ENCODE peak calls at places on chromosomes 11 and 22, in four cellular contexts. V, T, W and E are unnamed samples.

GRCh38 chr11:106424111-106424510 is 346.6 kb downstream of the AASDHPPT start:
- DNase-seq in V (no peak), T (no peak), W (no peak), E (no peak)

GRCh38 chr11:103297900-103298299 is 188.7 kb downstream of the DYNC2H1 start:
- DNase-seq in V (no peak), T (no peak), W (no peak), E (no peak)

GRCh38 chr11:134079317-134079716 is 10.4 kb downstream of the JAM3 start:
- DNase-seq in V (no peak), T (no peak), W (no peak), E (no peak)

GRCh38 chr11:104841185-104841584 is 57.1 kb downstream of the CASP12 start:
- DNase-seq in V (no peak), T (no peak), W (no peak), E (no peak)

GRCh38 chr11:8328848-8329330 is 65.2 kb upstream of the LMO1 start:
- DNase-seq in V (peak), T (peak), W (peak), E (peak)

GRCh38 chr11:123231263-123231662 is 36.2 kb upstream of the CLMP start:
- DNase-seq in V (no peak), T (no peak), W (no peak), E (no peak)

GRCh38 chr22:38202437-38203089 is 769 bp downstream of the MAFF start:
- DNase-seq in V (peak), T (no peak), W (peak), E (peak)

GRCh38 chr22:32764330-32765116 is 37.0 kb upstream of the TIMP3 start:
- DNase-seq in V (no peak), T (no peak), W (peak), E (no peak)

GRCh38 chr22:22507743-22508273 is 734 bp downstream of the ZNF280B start:
- DNase-seq in V (no peak), T (no peak), W (no peak), E (no peak)

GRCh38 chr22:24060375-24060788 is 49.3 kb downstream of the CABIN1 start:
- DNase-seq in V (no peak), T (no peak), W (peak), E (no peak)

GRCh38 chr11:122093731-122094130 is 22.3 kb downstream of the BLID start:
- DNase-seq in V (no peak), T (no peak), W (no peak), E (no peak)

GRCh38 chr11:27100534-27100933 is 59.9 kb downstream of the BBOX1 start:
- DNase-seq in V (no peak), T (no peak), W (no peak), E (no peak)

GRCh38 chr11:74696488-74696887 is 34.7 kb downstream of the CHRDL2 start:
- DNase-seq in V (no peak), T (no peak), W (no peak), E (no peak)

GRCh38 chr22:37546436-37547248 is 13.6 kb upstream of the CDC42EP1 start:
- DNase-seq in V (peak), T (no peak), W (peak), E (peak)

GRCh38 chr11:75598264-75598663 is 36.2 kb downstream of the SERPINH1 start:
- DNase-seq in V (no peak), T (no peak), W (no peak), E (no peak)

GRCh38 chr11:124746621-124747243 is 5.3 kb downstream of the VSIG2 start:
- DNase-seq in V (peak), T (peak), W (peak), E (peak)

GRCh38 chr11:64930346-64930745 is 5.3 kb downstream of the GPHA2 start:
- DNase-seq in V (no peak), T (no peak), W (no peak), E (no peak)

GRCh38 chr11:117458275-117459120 is 130.8 kb downstream of the CEP164 start:
- DNase-seq in V (no peak), T (peak), W (no peak), E (no peak)

GRCh38 chr11:11155962-11156815 is 196.9 kb downstream of the CSNK2A3 start:
- DNase-seq in V (no peak), T (peak), W (no peak), E (peak)

GRCh38 chr11:2772544-2773031 is 72.8 kb upstream of the KCNQ1OT1 start:
- DNase-seq in V (peak), T (no peak), W (peak), E (no peak)

GRCh38 chr11:19176629-19177186 is 25.1 kb downstream of the CSRP3 start:
- DNase-seq in V (no peak), T (no peak), W (no peak), E (no peak)

GRCh38 chr11:1043563-1044096 is 7.1 kb upstream of the MUC6 start:
- DNase-seq in V (no peak), T (no peak), W (peak), E (no peak)

GRCh38 chr11:1041471-1041870 is 5.0 kb upstream of the MUC6 start:
- DNase-seq in V (no peak), T (no peak), W (peak), E (peak)

GRCh38 chr11:1041936-1042608 is 5.6 kb upstream of the MUC6 start:
- DNase-seq in V (no peak), T (no peak), W (peak), E (no peak)

GRCh38 chr11:1044160-1044559 is 7.6 kb upstream of the MUC6 start:
- DNase-seq in V (no peak), T (no peak), W (no peak), E (no peak)

DNA sequence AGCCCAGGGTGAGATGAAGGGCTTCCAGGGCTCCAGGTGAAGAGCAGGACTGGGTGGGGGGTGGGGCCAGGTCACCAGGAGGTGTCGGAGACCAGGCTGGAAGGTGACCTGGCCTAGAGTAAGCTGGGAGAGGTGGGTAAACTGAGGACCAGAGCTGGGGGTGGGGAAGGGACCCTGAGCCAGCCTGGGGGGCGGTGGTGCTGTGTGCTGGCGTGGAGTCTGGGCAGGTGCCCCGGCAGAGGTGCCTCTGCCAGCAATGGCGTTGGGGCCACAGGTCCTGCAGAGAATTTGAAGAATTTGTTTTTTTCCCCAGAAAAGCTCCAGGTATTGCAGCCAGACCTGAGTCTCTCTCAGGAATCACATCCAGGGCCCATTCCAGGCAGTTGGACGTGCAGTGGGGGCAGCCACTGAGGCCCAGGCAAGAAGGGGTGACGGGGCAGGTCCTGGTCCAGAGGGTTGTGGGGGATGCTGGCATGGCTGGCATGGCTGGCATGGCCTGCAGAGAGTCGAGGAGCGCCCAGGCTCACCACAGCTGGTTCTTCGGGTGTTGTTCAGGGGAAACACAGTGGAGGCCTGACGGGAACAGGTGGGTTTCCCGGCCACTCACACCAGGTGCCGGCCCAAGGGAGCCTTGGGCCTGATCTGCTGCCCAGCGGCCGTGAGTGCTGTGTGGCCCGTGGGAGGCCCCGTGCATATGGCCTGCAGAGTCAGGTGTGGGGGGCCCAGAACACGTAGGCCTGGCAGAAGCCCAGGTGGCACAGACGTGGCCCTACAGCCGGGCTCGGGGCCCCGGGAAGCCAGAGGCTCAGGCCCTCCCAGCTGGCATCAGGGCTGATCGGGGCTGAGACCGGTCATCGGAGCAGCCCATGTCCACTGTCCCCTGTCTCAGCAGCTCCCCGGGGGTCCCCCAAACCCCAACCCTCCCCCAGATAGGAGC is 6.4 kb upstream of the MUC6 start:
- DNase-seq in V (no peak), T (no peak), W (peak), E (peak)
- TF ChIP-seq POLR2A in V (no peak), T (no peak), W (no peak), E (no peak)

GRCh38 chr11:77073328-77074001 is 6.7 kb downstream of the CAPN5 start:
- DNase-seq in V (peak), T (peak), W (peak), E (peak)
- TF ChIP-seq POLR2A in V (peak), T (no peak), W (no peak), E (no peak)

GRCh38 chr22:43971112-43971511 is 15.9 kb downstream of the SAMM50 start:
- DNase-seq in V (no peak), T (no peak), W (no peak), E (no peak)

GRCh38 chr22:43968614-43969013 is 13.4 kb downstream of the SAMM50 start:
- DNase-seq in V (no peak), T (no peak), W (no peak), E (no peak)

GRCh38 chr22:43967069-43967468 is 11.8 kb downstream of the SAMM50 start:
- DNase-seq in V (no peak), T (no peak), W (no peak), E (no peak)

GRCh38 chr22:43970037-43970747 is 14.9 kb downstream of the SAMM50 start:
- DNase-seq in V (no peak), T (no peak), W (no peak), E (no peak)

GRCh38 chr22:43969021-43969878 is 14.0 kb downstream of the SAMM50 start:
- DNase-seq in V (no peak), T (no peak), W (no peak), E (no peak)
- TF ChIP-seq POLR2A in V (no peak), T (no peak), W (no peak), E (no peak)

DNA sequence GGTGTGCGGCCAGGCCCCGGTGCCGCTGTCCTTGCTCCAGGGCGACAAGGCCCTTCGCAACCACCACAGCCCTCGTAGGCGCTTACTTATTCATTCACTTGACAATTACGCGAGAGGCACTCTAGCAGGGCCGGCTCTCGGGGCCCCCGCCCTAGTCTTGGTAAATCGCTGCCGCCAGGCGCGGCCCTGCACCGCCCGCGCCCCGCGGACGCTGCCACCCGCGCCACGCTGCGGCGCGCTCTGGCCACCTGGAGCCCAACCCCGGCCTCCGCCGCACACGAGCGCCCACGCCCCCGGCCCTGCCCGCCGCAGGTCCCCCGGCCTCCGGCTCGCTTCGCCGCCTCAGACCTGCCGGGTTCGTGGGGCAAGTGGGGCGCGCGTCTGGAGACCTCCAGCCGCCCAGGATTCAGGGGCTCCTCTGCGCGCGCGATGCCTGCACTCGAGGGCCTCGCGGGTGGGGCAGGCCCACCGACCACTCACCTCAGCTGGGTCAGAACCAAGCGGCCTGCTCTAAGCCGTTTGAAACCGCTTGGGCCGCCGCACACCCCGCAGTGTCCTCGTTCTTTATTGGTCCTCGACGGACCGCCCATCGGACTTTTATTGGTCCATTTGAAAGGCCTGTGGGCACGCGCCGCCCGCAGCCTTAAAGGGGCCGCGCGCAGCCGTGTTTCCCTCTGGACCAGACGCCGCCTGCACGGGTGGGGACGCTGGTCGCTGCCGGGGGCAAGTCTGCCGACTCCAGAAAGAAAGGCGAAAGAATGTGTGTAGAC is at the start of gene CKAP5:
- DNase-seq in V (peak), T (peak), W (peak), E (peak)
- TF ChIP-seq POLR2A in V (peak), T (peak), W (peak), E (no peak)

GRCh38 chr11:66268210-66268952 is at the start of gene RAB1B:
- DNase-seq in V (peak), T (peak), W (peak), E (peak)
- TF ChIP-seq POLR2A in V (peak), T (peak), W (peak), E (peak)

GRCh38 chr22:43187171-43188099 is 501 bp upstream of the TTLL12 start:
- DNase-seq in V (peak), T (peak), W (peak), E (peak)
- TF ChIP-seq POLR2A in V (peak), T (peak), W (peak), E (peak)

GRCh38 chr11:67436459-67437081 is 912 bp downstream of the PTPRCAP start:
- DNase-seq in V (peak), T (peak), W (no peak), E (no peak)
- TF ChIP-seq POLR2A in V (no peak), T (no peak), W (no peak), E (no peak)

GRCh38 chr11:131889146-131889577 is 518.7 kb downstream of the NTM start:
- DNase-seq in V (no peak), T (no peak), W (no peak), E (no peak)
- TF ChIP-seq POLR2A in V (no peak), T (no peak), W (no peak), E (no peak)

GRCh38 chr11:61814958-61815789 is 1.6 kb downstream of the FADS1 start:
- DNase-seq in V (peak), T (peak), W (peak), E (peak)

GRCh38 chr11:61812736-61813411 is 3.9 kb downstream of the FADS1 start:
- DNase-seq in V (no peak), T (no peak), W (no peak), E (no peak)

GRCh38 chr11:61815790-61816735 is 740 bp downstream of the FADS1 start:
- DNase-seq in V (peak), T (peak), W (peak), E (peak)

GRCh38 chr11:61816736-61817455 is at the start of gene FADS1:
- DNase-seq in V (peak), T (peak), W (peak), E (peak)

GRCh38 chr11:61814242-61814957 is 2.4 kb downstream of the FADS1 start:
- DNase-seq in V (no peak), T (no peak), W (peak), E (peak)
- TF ChIP-seq POLR2A in V (no peak), T (no peak), W (no peak), E (peak)

GRCh38 chr22:46646531-46647211 is 26.5 kb downstream of the GRAMD4 start:
- DNase-seq in V (no peak), T (no peak), W (no peak), E (no peak)

GRCh38 chr22:46651316-46651715 is 31.1 kb downstream of the GRAMD4 start:
- DNase-seq in V (no peak), T (no peak), W (no peak), E (no peak)

GRCh38 chr22:46652081-46652929 is 32.1 kb downstream of the GRAMD4 start:
- DNase-seq in V (no peak), T (no peak), W (no peak), E (no peak)

GRCh38 chr22:46650078-46650810 is 30.1 kb downstream of the GRAMD4 start:
- DNase-seq in V (no peak), T (no peak), W (no peak), E (no peak)

DNA sequence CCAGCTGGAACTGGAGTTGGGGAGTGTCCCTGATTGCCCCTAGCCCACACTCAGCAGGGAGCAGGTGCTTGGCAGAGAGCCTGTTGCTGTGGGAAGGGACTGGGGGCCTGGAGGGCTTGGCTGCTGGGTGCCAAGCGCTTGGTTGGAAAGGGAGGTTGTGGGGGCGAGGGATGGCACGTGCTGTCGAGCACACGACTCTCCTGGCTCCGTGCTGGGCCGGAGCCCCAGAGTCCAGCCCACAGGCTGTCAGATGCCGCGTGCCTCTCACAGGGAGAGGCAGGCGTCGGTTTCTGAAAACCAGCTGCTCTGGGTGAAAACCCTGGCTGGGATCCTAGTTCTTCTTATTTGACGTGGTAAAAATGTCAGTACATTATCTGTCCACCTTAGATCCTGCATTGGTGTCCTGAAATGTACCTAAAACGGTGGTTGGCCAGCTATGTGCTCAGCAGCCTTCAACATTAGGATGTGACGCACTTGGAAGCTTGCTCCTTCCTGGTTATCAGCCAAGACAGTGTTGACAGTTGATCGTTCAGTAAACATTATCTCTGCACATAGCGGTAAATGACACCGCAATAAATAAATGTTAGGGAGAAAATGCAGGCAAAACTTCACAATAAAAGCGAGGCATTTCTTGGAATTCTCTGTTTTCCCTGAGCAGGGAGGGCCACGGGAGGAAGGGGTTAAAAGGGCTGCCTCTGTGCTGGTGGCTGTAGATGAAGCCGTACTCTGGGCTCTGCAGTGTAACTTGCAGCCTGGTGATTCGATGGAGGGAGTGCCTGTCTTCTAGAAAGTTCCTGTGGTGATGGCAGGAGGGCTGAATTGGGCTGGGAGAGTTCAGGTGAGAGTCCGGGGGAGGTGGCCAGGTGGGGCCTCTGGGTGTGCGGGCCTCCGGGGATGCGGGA is 29.2 kb downstream of the GRAMD4 start:
- DNase-seq in V (no peak), T (no peak), W (no peak), E (peak)
- TF ChIP-seq POLR2A in V (no peak), T (no peak), W (no peak), E (no peak)